ENCODE peak calls at places on chromosomes 4 and X, in ten cellular contexts. M is PC-3; V is dorsolateral prefrontal cortex; N is stimulated activated CD4-positive, alpha-beta T cell treated with anti-CD3 and anti-CD28 coated beads, Interleukin-4, amount 100 ng/mL, for 24 hours; C is esophagus squamous epithelium; X is ACHN; H is NCI-H1092 treated with DMSO at 0.1 percent for 48 hours; Z is activated CD4-positive, alpha-beta T cell treated with anti-CD3 and anti-CD28 coated beads, Interleukin-2, amount 10 ng/mL, durations not matched to agents 7 days and 5 days; O is stimulated activated effector memory CD8-positive, alpha-beta T cell treated with anti-CD3 and anti-CD28 coated beads, Interleukin-12 subunit alpha, Interleukin-12 subunit beta, amount 100 ng/mL, for 72 hours; D is HTR-8/SVneo. U is an unnamed sample.
A peak's percentile ranks its signal among the peaks of the same experiment; 100 is the strongest.

GRCh38 chr4:82372502-82372873 is 1.3 kb downstream of the HNRNPD start:
- DNase-seq in V (no peak), Z (peak; percentile 63), H (peak; percentile 48), N (peak; percentile 58), X (peak; percentile 24), O (peak; percentile 12), M (peak; percentile 7), C (no peak), D (no peak), U (no peak)

GRCh38 chr4:18075823-18076433 is 54.4 kb upstream of the LCORL start:
- DNase-seq in O (no peak), C (no peak), H (peak; percentile 0), V (no peak), N (peak; percentile 21), X (peak; percentile 16), M (peak; percentile 47), D (no peak), Z (peak; percentile 64), U (no peak)

GRCh38 chrX:95071621-95072020 is 1397.6 kb downstream of the FAM133A start:
- DNase-seq in D (no peak), V (no peak), N (no peak), M (peak; percentile 20), Z (no peak), C (no peak), H (no peak), O (no peak), X (no peak), U (no peak)

GRCh38 chr4:70734971-70735370 is 13.2 kb downstream of the RUFY3 start:
- DNase-seq in O (no peak), V (no peak), X (no peak), N (no peak), Z (peak; percentile 14), M (no peak), C (no peak), H (no peak), D (no peak), U (no peak)

GRCh38 chrX:41705680-41706374 is 17.1 kb downstream of the GPR34 start:
- DNase-seq in H (no peak), Z (no peak), N (no peak), M (no peak), D (no peak), X (no peak), O (no peak), V (no peak), C (no peak), U (no peak)

GRCh38 chr4:26120098-26120795 is 200.6 kb upstream of the RBPJ start:
- DNase-seq in O (no peak), M (no peak), Z (no peak), N (no peak), D (no peak), H (no peak), C (no peak), V (no peak), X (no peak), U (no peak)

GRCh38 chr4:19382993-19383392 is 868.7 kb upstream of the SLIT2 start:
- DNase-seq in D (no peak), O (no peak), C (no peak), X (no peak), N (no peak), Z (no peak), V (no peak), M (peak; percentile 55), H (no peak), U (no peak)

GRCh38 chr4:122583906-122584305 is 37.0 kb downstream of the IL21 start:
- DNase-seq in H (no peak), C (no peak), D (no peak), V (no peak), O (no peak), X (no peak), N (no peak), Z (no peak), M (no peak), U (no peak)

GRCh38 chr4:141121101-141121500 is 12.2 kb downstream of the RNF150 start:
- DNase-seq in N (no peak), O (no peak), V (no peak), H (no peak), D (no peak), M (no peak), C (no peak), Z (no peak), X (no peak), U (no peak)

GRCh38 chr4:38368612-38369011 is 295.4 kb upstream of the KLF3 start:
- DNase-seq in N (no peak), D (no peak), C (no peak), V (no peak), M (peak; percentile 6), O (no peak), H (no peak), X (peak; percentile 62), Z (no peak), U (no peak)

GRCh38 chr4:1294424-1294823 is 4.7 kb downstream of the MAEA start:
- DNase-seq in M (no peak), C (no peak), D (no peak), O (no peak), V (no peak), X (no peak), Z (no peak), N (no peak), H (no peak), U (no peak)

GRCh38 chrX:39725928-39726619 is 371.7 kb downstream of the BCOR start:
- DNase-seq in V (no peak), X (no peak), Z (no peak), M (peak; percentile 35), D (peak; percentile 60), H (no peak), O (no peak), N (no peak), C (no peak), U (no peak)

GRCh38 chr4:163523791-163524365 is 29.4 kb downstream of the TMA16 start:
- DNase-seq in X (no peak), V (no peak), C (no peak), M (no peak), N (no peak), D (no peak), O (no peak), H (no peak), Z (no peak), U (no peak)

GRCh38 chr4:185805262-185805802 is 6.7 kb downstream of the SORBS2 start:
- DNase-seq in Z (no peak), X (no peak), H (no peak), N (no peak), M (no peak), D (no peak), O (no peak), C (no peak), V (no peak), U (no peak)

GRCh38 chr4:76219299-76220055 is 5.9 kb upstream of the SCARB2 start:
- DNase-seq in C (no peak), H (no peak), Z (no peak), M (peak; percentile 45), O (no peak), N (no peak), X (no peak), D (no peak), V (no peak), U (no peak)

GRCh38 chr4:125198916-125199315 is 115.8 kb upstream of the FAT4 start:
- DNase-seq in Z (no peak), D (no peak), N (no peak), O (no peak), V (no peak), M (peak; percentile 48), C (no peak), X (no peak), H (no peak), U (no peak)

GRCh38 chr4:146852365-146852764 is 93.3 kb downstream of the TTC29 start:
- DNase-seq in Z (no peak), D (no peak), O (no peak), X (no peak), M (no peak), H (no peak), V (no peak), N (no peak), C (no peak), U (no peak)

GRCh38 chrX:55127692-55128091 is 38.9 kb downstream of the PAGE2 start:
- DNase-seq in X (no peak), C (no peak), M (no peak), H (no peak), N (no peak), V (no peak), Z (no peak), O (no peak), D (no peak), U (no peak)

GRCh38 chrX:5916945-5917344 is 311.7 kb downstream of the NLGN4X start:
- DNase-seq in X (no peak), M (no peak), O (no peak), N (no peak), D (no peak), Z (no peak), C (no peak), H (no peak), V (no peak), U (no peak)

GRCh38 chrX:110741213-110741796 is 54.3 kb downstream of the CHRDL1 start:
- DNase-seq in X (peak; percentile 64), C (no peak), D (no peak), Z (no peak), M (peak; percentile 10), O (no peak), H (no peak), N (no peak), V (no peak), U (no peak)

GRCh38 chrX:71098302-71098701 is 2.7 kb downstream of the FOXO4 start:
- DNase-seq in C (peak; percentile 4), N (peak; percentile 78), V (peak; percentile 48), H (peak; percentile 15), Z (peak; percentile 80), O (no peak), X (peak; percentile 44), M (peak; percentile 42), D (no peak), U (no peak)

GRCh38 chrX:139200793-139201192 is 329.7 kb upstream of the F9 start:
- DNase-seq in C (no peak), H (peak; percentile 14), N (no peak), Z (no peak), X (no peak), O (no peak), D (no peak), V (no peak), M (peak; percentile 86), U (no peak)

GRCh38 chr4:172096771-172097170 is 283.6 kb downstream of the GALNTL6 start:
- DNase-seq in D (no peak), H (no peak), C (no peak), V (no peak), N (no peak), X (no peak), Z (no peak), M (no peak), O (no peak), U (no peak)

GRCh38 chrX:50747471-50747900 is 66.5 kb downstream of the SHROOM4 start:
- DNase-seq in D (no peak), H (no peak), M (peak; percentile 28), V (no peak), X (peak; percentile 22), N (no peak), O (no peak), Z (peak; percentile 6), C (no peak), U (no peak)

GRCh38 chrX:102085706-102086105 is 39.8 kb upstream of the TCEAL2 start:
- DNase-seq in M (no peak), H (no peak), C (no peak), Z (peak; percentile 5), V (no peak), X (no peak), N (no peak), O (no peak), D (no peak), U (no peak)

GRCh38 chr4:101393256-101393655 is 45.9 kb upstream of the PPP3CA start:
- DNase-seq in N (no peak), D (peak; percentile 1), H (no peak), C (no peak), V (no peak), O (no peak), X (peak; percentile 55), Z (no peak), M (peak; percentile 68), U (no peak)

GRCh38 chr4:144531841-144532240 is 114.1 kb upstream of the HHIP start:
- DNase-seq in X (no peak), H (no peak), V (no peak), Z (no peak), M (no peak), N (no peak), O (no peak), C (no peak), D (no peak), U (no peak)

GRCh38 chrX:53284684-53285447 is 3.5 kb upstream of the IQSEC2 start:
- DNase-seq in Z (peak; percentile 49), N (peak; percentile 48), V (no peak), X (peak; percentile 27), D (peak; percentile 44), M (peak; percentile 73), H (peak; percentile 47), C (no peak), O (peak; percentile 32), U (no peak)